ENCODE peak calls at places on chromosomes 16 and 17, in ten cellular contexts. S is Peyer's patch; F is hippocampal formation; A is activated naive CD4-positive, alpha-beta T cell treated with anti-CD3 and anti-CD28 coated beads for 36 hours; J is stimulated activated CD4-positive, alpha-beta T cell treated with anti-CD3 and anti-CD28 coated beads, Interleukin-2, amount 100 ng/mL, for 4 hours; R is A172; I is NCI-H510A treated with DMSO at 0.1 percent for 48 hours; W is frontal cortex; E is hypothalamus; L is memory B cell. K is an unnamed sample.

GRCh38 chr16:24525970-24526559 is 13.3 kb upstream of the RBBP6 start:
- DNase-seq in R (peak; percentile 38), S (no peak), E (no peak), W (no peak), F (no peak), J (no peak), A (no peak), I (no peak), L (no peak), K (no peak)

GRCh38 chr17:56540791-56541190 is 52.7 kb upstream of the NOG start:
- DNase-seq in W (no peak), A (no peak), S (no peak), I (no peak), R (peak; percentile 25), E (no peak), J (no peak), F (no peak), L (no peak), K (no peak)

GRCh38 chr17:21218101-21218500 is 4.1 kb upstream of the TMEM11 start:
- DNase-seq in J (no peak), A (peak; percentile 25), S (no peak), F (no peak), L (no peak), R (no peak), I (no peak), E (no peak), W (no peak), K (no peak)

GRCh38 chr17:61593404-61593803 is 2.4 kb upstream of the NACA2 start:
- DNase-seq in W (no peak), R (no peak), J (no peak), A (no peak), S (no peak), E (no peak), I (no peak), F (no peak), L (no peak), K (no peak)

GRCh38 chr17:50182783-50183438 is 17.1 kb downstream of the SGCA start:
- DNase-seq in S (no peak), E (no peak), W (no peak), J (no peak), R (no peak), L (no peak), I (no peak), F (no peak), A (no peak), K (no peak)

GRCh38 chr17:37359682-37360188 is 16.1 kb upstream of the C17orf78 start:
- DNase-seq in J (no peak), A (no peak), E (no peak), I (no peak), W (peak; percentile 29), R (no peak), F (no peak), L (no peak), S (no peak), K (peak; percentile 28)

GRCh38 chr16:14223632-14224031 is 152.5 kb downstream of the MRTFB start:
- DNase-seq in E (no peak), I (no peak), A (no peak), R (no peak), L (no peak), F (no peak), J (no peak), W (no peak), S (no peak), K (no peak)

GRCh38 chr16:48101069-48101674 is 54.6 kb downstream of the ABCC12 start:
- DNase-seq in S (no peak), W (no peak), E (no peak), F (no peak), I (no peak), R (no peak), L (no peak), J (peak; percentile 22), A (peak; percentile 42), K (no peak)

GRCh38 chr16:75931043-75931442 is 204.8 kb upstream of the CPHXL start:
- DNase-seq in W (no peak), J (no peak), R (no peak), E (no peak), S (no peak), L (no peak), F (no peak), A (no peak), I (no peak), K (no peak)

GRCh38 chr17:45262516-45263476 is 902 bp upstream of the SPATA32 start:
- DNase-seq in A (peak; percentile 27), L (no peak), F (no peak), R (no peak), W (no peak), E (no peak), S (no peak), J (no peak), I (no peak), K (no peak)

GRCh38 chr16:78256686-78257375 is 157.4 kb downstream of the WWOX start:
- DNase-seq in J (no peak), A (no peak), L (no peak), F (no peak), W (no peak), I (no peak), E (no peak), S (no peak), R (no peak), K (no peak)

GRCh38 chr16:4796982-4797804 is 2.0 kb downstream of the SMIM22 start:
- DNase-seq in J (no peak), S (no peak), W (no peak), I (no peak), A (no peak), L (no peak), E (no peak), R (no peak), F (no peak), K (no peak)

GRCh38 chr17:57257213-57257873 is 1.0 kb downstream of the MSI2 start:
- DNase-seq in W (no peak), S (peak; percentile 62), J (no peak), L (no peak), A (peak; percentile 20), F (no peak), R (no peak), I (no peak), E (no peak), K (no peak)

GRCh38 chr16:12433691-12434390 is 369.8 kb downstream of the CPPED1 start:
- DNase-seq in L (no peak), W (no peak), R (no peak), F (peak; percentile 8), E (no peak), S (no peak), A (no peak), J (no peak), I (no peak), K (no peak)

GRCh38 chr17:62307196-62307595 is 73.2 kb upstream of the EFCAB3 start:
- DNase-seq in F (no peak), R (no peak), E (no peak), J (no peak), A (no peak), S (no peak), I (no peak), L (no peak), W (no peak), K (no peak)

GRCh38 chr17:77814091-77814772 is 144.3 kb upstream of the TNRC6C start:
- DNase-seq in I (no peak), L (no peak), F (no peak), W (no peak), R (no peak), A (no peak), S (no peak), E (no peak), J (no peak), K (no peak)

GRCh38 chr16:10345629-10346028 is 40.2 kb upstream of the ATF7IP2 start:
- DNase-seq in S (no peak), W (no peak), F (no peak), I (no peak), J (no peak), A (no peak), L (no peak), R (no peak), E (no peak), K (no peak)

GRCh38 chr17:83196088-83196765 is 116.8 kb downstream of the METRNL start:
- DNase-seq in F (no peak), I (no peak), A (peak; percentile 4), S (peak; percentile 42), L (no peak), E (no peak), R (peak; percentile 76), W (no peak), J (no peak), K (no peak)

GRCh38 chr17:63437287-63438091 is 8.6 kb downstream of the CYB561 start:
- DNase-seq in F (no peak), L (no peak), J (no peak), S (no peak), E (no peak), I (no peak), A (no peak), W (no peak), R (no peak), K (no peak)

GRCh38 chr17:58019039-58019438 is 12.0 kb upstream of the SRSF1 start:
- DNase-seq in J (no peak), L (no peak), S (no peak), W (no peak), E (no peak), F (no peak), A (no peak), R (no peak), I (no peak), K (no peak)

GRCh38 chr17:31413871-31414589 is 22.6 kb downstream of the RAB11FIP4 start:
- DNase-seq in R (peak; percentile 37), I (no peak), F (peak; percentile 74), J (no peak), L (no peak), S (no peak), A (no peak), W (peak; percentile 62), E (peak; percentile 17), K (no peak)

GRCh38 chr16:21302898-21303528 is 24.9 kb upstream of the CRYM start:
- DNase-seq in I (no peak), L (no peak), R (peak; percentile 93), J (no peak), A (peak; percentile 45), S (peak; percentile 55), E (no peak), F (no peak), W (no peak), K (no peak)

GRCh38 chr17:50055426-50056216 is at the start of gene ITGA3:
- DNase-seq in S (peak; percentile 88), A (peak; percentile 85), L (peak; percentile 39), E (peak; percentile 74), J (peak; percentile 55), F (peak; percentile 34), I (peak; percentile 89), R (peak; percentile 97), W (peak; percentile 69), K (peak; percentile 28)

GRCh38 chr17:48113201-48113676 is 5.7 kb downstream of the SNX11 start:
- DNase-seq in E (no peak), F (no peak), J (no peak), S (peak; percentile 75), W (no peak), A (peak; percentile 79), R (no peak), I (no peak), L (peak; percentile 30), K (no peak)

GRCh38 chr17:47276868-47277267 is 23.2 kb downstream of the ITGB3 start:
- DNase-seq in E (peak; percentile 27), W (no peak), A (no peak), I (peak; percentile 84), R (no peak), S (peak; percentile 57), L (no peak), J (no peak), F (no peak), K (no peak)

GRCh38 chr17:59810894-59811153 is 81.9 kb downstream of the TUBD1 start:
- DNase-seq in S (no peak), I (no peak), J (no peak), L (no peak), W (no peak), A (no peak), F (no peak), E (no peak), R (no peak), K (no peak)

GRCh38 chr16:24685539-24686432 is 43.7 kb upstream of the TNRC6A start:
- DNase-seq in E (peak; percentile 75), L (no peak), A (peak; percentile 30), F (peak; percentile 17), R (peak; percentile 80), I (peak; percentile 26), S (peak; percentile 58), W (peak; percentile 54), J (no peak), K (peak; percentile 41)

GRCh38 chr16:89577055-89577759 is 1.6 kb downstream of the CPNE7 start:
- DNase-seq in S (no peak), A (no peak), W (no peak), I (no peak), F (no peak), J (no peak), R (no peak), L (no peak), E (no peak), K (no peak)